ENCODE peak calls at places on chromosomes 13 and 19, in five cellular contexts. Y, B, K, O and S are unnamed samples.

GRCh38 chr13:43787998-43788397 is 1.2 kb upstream of the ENOX1 start:
- DNase-seq in Y (no peak), B (peak), K (peak), O (peak), S (peak)

GRCh38 chr13:100589178-100589725 is 663 bp upstream of the GGACT start:
- DNase-seq in Y (no peak), B (no peak), K (no peak), O (no peak), S (no peak)

GRCh38 chr13:54234607-54235006 is 1206.0 kb downstream of the OLFM4 start:
- DNase-seq in Y (no peak), B (no peak), K (no peak), O (no peak), S (no peak)

GRCh38 chr13:38602261-38602660 is 84.6 kb upstream of the FREM2 start:
- DNase-seq in Y (no peak), B (no peak), K (peak), O (no peak), S (no peak)

GRCh38 chr13:95714142-95714832 is 37.3 kb downstream of the DNAJC3 start:
- DNase-seq in Y (no peak), B (no peak), K (peak), O (peak), S (peak)

GRCh38 chr13:38590796-38591507 is 95.9 kb upstream of the FREM2 start:
- DNase-seq in Y (no peak), B (no peak), K (no peak), O (no peak), S (no peak)

GRCh38 chr13:25948910-25949309 is 102.9 kb downstream of the SHISA2 start:
- DNase-seq in Y (no peak), B (no peak), K (no peak), O (no peak), S (no peak)

GRCh38 chr19:2053601-2054389 is 2.8 kb upstream of the MKNK2 start:
- DNase-seq in Y (no peak), B (no peak), K (peak), O (no peak), S (no peak)

GRCh38 chr19:17526922-17527321 is 15.5 kb downstream of the PGLS start:
- DNase-seq in Y (no peak), B (no peak), K (no peak), O (no peak), S (no peak)